ENCODE peak calls at places on chromosomes 4 and X, in six cellular contexts. V is cardiac muscle cell, Q is aorta, P is Caco-2, G is left lung, K is upper lobe of right lung. X is an unnamed sample.

GRCh38 chr4:137623013-137623412 is 90.7 kb upstream of the PCDH18 start:
- DNase-seq in V (peak; percentile 11), Q (no peak), P (no peak), G (no peak), K (no peak), X (no peak)

GRCh38 chr4:57151481-57151880 is 41.3 kb upstream of the IGFBP7 start:
- DNase-seq in V (no peak), Q (no peak), P (no peak), G (no peak), K (no peak), X (no peak)

GRCh38 chr4:68299492-68300457 is 50.1 kb downstream of the YTHDC1 start:
- DNase-seq in V (no peak), Q (no peak), P (no peak), G (no peak), K (no peak), X (no peak)

GRCh38 chrX:129876734-129877395 is 29.1 kb upstream of the UTP14A start:
- DNase-seq in V (peak; percentile 27), Q (no peak), P (peak; percentile 19), G (no peak), K (no peak), X (no peak)

GRCh38 chrX:107298276-107298675 is 91.9 kb downstream of the DNAAF6 start:
- DNase-seq in V (no peak), Q (no peak), P (no peak), G (no peak), K (no peak), X (no peak)

GRCh38 chr4:87946766-87947165 is 28.7 kb upstream of the SPP1 start:
- DNase-seq in V (no peak), Q (no peak), P (no peak), G (no peak), K (no peak), X (no peak)

GRCh38 chr4:26284536-26284935 is 36.3 kb upstream of the RBPJ start:
- DNase-seq in V (no peak), Q (no peak), P (no peak), G (no peak), K (no peak), X (no peak)

GRCh38 chrX:142804085-142804484 is 221.6 kb upstream of the SPANXN4 start:
- DNase-seq in V (no peak), Q (no peak), P (no peak), G (no peak), K (no peak), X (no peak)

GRCh38 chr4:80008971-80009370 is 64.1 kb downstream of the ANTXR2 start:
- DNase-seq in V (no peak), Q (no peak), P (no peak), G (no peak), K (no peak), X (no peak)

GRCh38 chrX:134388161-134389109 is 71.5 kb upstream of the HPRT1 start:
- DNase-seq in V (no peak), Q (no peak), P (no peak), G (no peak), K (no peak), X (no peak)

GRCh38 chrX:31658360-31658759 is 586.5 kb upstream of the FTHL17 start:
- DNase-seq in V (peak; percentile 49), Q (no peak), P (no peak), G (no peak), K (no peak), X (no peak)

GRCh38 chr4:1210971-1211370 is 38.0 kb downstream of the CTBP1 start:
- DNase-seq in V (no peak), Q (peak; percentile 55), P (no peak), G (peak; percentile 31), K (peak; percentile 58), X (peak; percentile 47)

GRCh38 chr4:1212546-1213335 is 36.2 kb downstream of the CTBP1 start:
- DNase-seq in V (no peak), Q (peak; percentile 48), P (no peak), G (no peak), K (no peak), X (peak; percentile 43)

GRCh38 chr4:1213336-1213995 is 35.5 kb downstream of the CTBP1 start:
- DNase-seq in V (no peak), Q (no peak), P (no peak), G (no peak), K (no peak), X (no peak)

GRCh38 chr4:1211371-1211770 is 37.6 kb downstream of the CTBP1 start:
- DNase-seq in V (no peak), Q (peak; percentile 33), P (no peak), G (peak; percentile 4), K (peak; percentile 17), X (peak; percentile 30)

DNA sequence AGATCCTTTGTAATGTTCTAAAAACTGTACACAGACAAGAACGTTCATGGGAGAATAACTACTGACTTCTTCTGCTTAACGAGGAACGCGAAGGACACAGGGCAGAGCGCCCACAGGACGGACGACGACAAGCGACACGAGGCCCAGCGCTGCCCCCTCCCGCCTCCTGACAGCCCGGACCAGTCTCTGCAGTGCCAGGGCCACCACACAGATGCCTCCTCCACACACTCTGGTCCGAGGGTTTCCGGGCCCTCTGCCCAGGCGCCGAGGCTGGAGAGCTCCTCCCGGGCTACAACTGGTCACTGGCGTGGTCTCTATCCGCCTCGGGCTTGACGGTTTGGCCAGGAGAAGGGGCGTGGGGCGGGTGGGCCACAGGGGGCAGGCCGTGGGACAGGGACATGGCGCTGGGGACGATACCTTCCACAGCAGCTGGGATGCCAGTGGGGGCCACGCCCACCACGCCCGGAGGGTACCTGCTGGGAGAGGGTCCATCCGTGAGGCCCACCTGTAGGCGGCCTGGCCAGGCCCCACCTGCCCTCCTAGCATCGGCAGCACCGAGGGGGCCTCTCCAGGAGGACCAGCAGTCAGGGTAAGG is 36.9 kb downstream of the CTBP1 start:
- DNase-seq in V (no peak), Q (peak; percentile 65), P (no peak), G (no peak), K (peak; percentile 68), X (peak; percentile 51)
- H3K36me3 ChIP-seq in V (peaks cover 33% of the 10 kb centered on the region), Q (peaks cover 9% of the 10 kb centered on the region), P (peaks cover 2% of the 10 kb centered on the region), G (no peaks in the 10 kb centered on the region), K (peaks cover 61% of the 10 kb centered on the region), X (peaks cover 62% of the 10 kb centered on the region)

GRCh38 chrX:71550578-71550977 is 17.7 kb downstream of the OGT start:
- DNase-seq in V (peak; percentile 12), Q (no peak), P (no peak), G (no peak), K (no peak), X (no peak)
- H3K36me3 ChIP-seq in V (peaks cover 15% of the 10 kb centered on the region), Q (peaks cover 2% of the 10 kb centered on the region), P (no peaks in the 10 kb centered on the region), G (no peaks in the 10 kb centered on the region), K (peaks cover 46% of the 10 kb centered on the region), X (peaks cover 75% of the 10 kb centered on the region)

GRCh38 chrX:47244676-47245075 is 11.9 kb downstream of the USP11 start:
- DNase-seq in V (no peak), Q (no peak), P (no peak), G (no peak), K (no peak), X (no peak)

GRCh38 chrX:47247999-47248320 is 15.2 kb downstream of the USP11 start:
- DNase-seq in V (no peak), Q (no peak), P (no peak), G (no peak), K (no peak), X (no peak)

GRCh38 chrX:47243351-47243750 is 10.5 kb downstream of the USP11 start:
- DNase-seq in V (no peak), Q (no peak), P (no peak), G (no peak), K (no peak), X (no peak)

GRCh38 chrX:47247206-47247998 is 14.6 kb downstream of the USP11 start:
- DNase-seq in V (no peak), Q (no peak), P (no peak), G (no peak), K (no peak), X (no peak)

GRCh38 chrX:47245156-47245555 is 12.3 kb downstream of the USP11 start:
- DNase-seq in V (no peak), Q (no peak), P (no peak), G (no peak), K (no peak), X (no peak)
- H3K36me3 ChIP-seq in V (peaks cover 50% of the 10 kb centered on the region), Q (peaks cover 7% of the 10 kb centered on the region), P (no peaks in the 10 kb centered on the region), G (no peaks in the 10 kb centered on the region), K (peaks cover 47% of the 10 kb centered on the region), X (peaks cover 58% of the 10 kb centered on the region)

DNA sequence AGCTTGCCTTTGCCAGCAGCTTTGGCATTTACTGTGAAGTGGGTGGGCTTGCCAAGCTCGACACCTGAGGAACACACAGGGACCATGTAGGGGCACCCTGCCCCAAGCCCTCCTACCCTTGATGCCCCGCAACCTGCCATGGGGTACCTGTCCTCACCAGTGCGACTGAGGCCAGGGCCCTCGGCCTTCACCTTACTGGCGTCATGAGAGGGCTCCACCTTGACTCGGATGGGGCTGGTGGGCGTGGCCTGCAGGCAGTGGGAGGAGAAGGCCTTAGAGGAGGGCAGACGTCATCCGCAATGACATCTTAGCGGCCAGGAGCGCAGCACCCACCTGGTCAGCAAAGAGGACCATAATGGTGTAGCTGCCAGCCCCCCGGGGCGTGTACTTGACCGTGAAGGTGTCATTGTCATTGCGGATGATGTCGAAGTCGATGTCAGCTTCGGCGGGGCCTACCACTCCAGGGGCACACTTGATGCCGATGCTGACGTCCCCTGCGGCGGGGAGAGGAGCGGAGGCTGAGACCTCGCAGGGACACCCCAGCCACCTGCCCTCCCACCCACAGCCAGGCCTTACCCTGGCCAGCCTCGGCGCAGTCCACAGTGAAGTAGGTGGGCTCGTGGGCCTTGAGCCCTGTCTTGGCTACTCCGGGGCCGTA is 12.2 kb downstream of the FLNA start:
- DNase-seq in V (no peak), Q (no peak), P (no peak), G (no peak), K (no peak), X (no peak)
- H3K36me3 ChIP-seq in V (peaks cover 74% of the 10 kb centered on the region), Q (peaks cover 28% of the 10 kb centered on the region), P (peaks cover 3% of the 10 kb centered on the region), G (no peaks in the 10 kb centered on the region), K (peaks cover 90% of the 10 kb centered on the region), X (peaks cover 98% of the 10 kb centered on the region)

DNA sequence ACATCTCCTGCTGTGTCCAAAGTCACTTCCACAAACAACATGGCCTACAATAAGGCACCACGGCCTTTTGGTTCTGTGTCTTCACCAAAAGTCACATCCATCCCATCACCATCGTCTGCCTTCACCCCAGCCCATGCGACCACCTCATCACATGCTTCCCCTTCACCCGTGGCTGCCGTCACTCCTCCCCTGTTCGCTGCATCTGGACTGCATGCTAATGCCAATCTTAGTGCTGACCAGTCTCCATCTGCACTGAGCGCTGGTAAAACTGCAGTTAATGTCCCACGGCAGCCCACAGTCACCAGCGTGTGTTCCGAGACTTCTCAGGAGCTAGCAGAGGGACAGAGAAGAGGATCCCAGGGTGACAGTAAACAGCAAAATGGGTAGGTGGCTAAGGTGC is 123.9 kb downstream of the PDLIM5 start:
- DNase-seq in V (no peak), Q (no peak), P (no peak), G (no peak), K (no peak), X (no peak)
- H3K36me3 ChIP-seq in V (peaks cover 35% of the 10 kb centered on the region), Q (no peaks in the 10 kb centered on the region), P (no peaks in the 10 kb centered on the region), G (no peaks in the 10 kb centered on the region), K (no peaks in the 10 kb centered on the region), X (peaks cover 11% of the 10 kb centered on the region)

GRCh38 chr4:105274504-105274903 is 127.8 kb downstream of the TET2 start:
- DNase-seq in V (peak; percentile 2), Q (no peak), P (no peak), G (no peak), K (no peak), X (no peak)
- H3K36me3 ChIP-seq in V (peaks cover 52% of the 10 kb centered on the region), Q (peaks cover 2% of the 10 kb centered on the region), P (no peaks in the 10 kb centered on the region), G (no peaks in the 10 kb centered on the region), K (peaks cover 61% of the 10 kb centered on the region), X (peaks cover 66% of the 10 kb centered on the region)

GRCh38 chrX:34632404-34632803 is 24.7 kb downstream of the TMEM47 start:
- DNase-seq in V (peak; percentile 50), Q (no peak), P (no peak), G (no peak), K (no peak), X (no peak)
- H3K36me3 ChIP-seq in V (no peaks in the 10 kb centered on the region), Q (no peaks in the 10 kb centered on the region), P (no peaks in the 10 kb centered on the region), G (no peaks in the 10 kb centered on the region), K (no peaks in the 10 kb centered on the region), X (no peaks in the 10 kb centered on the region)

X was measured in lower lobe of right lung.